ENCODE peak calls at places on chromosomes 1 and 21, in seven cellular contexts. One of them, this sample, is unnamed.

GRCh38 chr1:109255097-109255651 is 5.8 kb downstream of the CELSR2 start:
- DNase-seq in CD8-positive, alpha-beta T cell: no peak
- DNase-seq in thoracic aorta: no peak
- DNase-seq in colonic mucosa: no peak
- DNase-seq in lung: no peak
- DNase-seq in body of pancreas: no peak
- DNase-seq in trophoblast cell: no peak
- DNase-seq in this sample: no peak

GRCh38 chr1:164735315-164736052 is 176.5 kb downstream of the PBX1 start:
- DNase-seq in thoracic aorta: no peak
- DNase-seq in trophoblast cell: no peak
- DNase-seq in body of pancreas: no peak
- DNase-seq in lung: no peak
- DNase-seq in colonic mucosa: no peak
- DNase-seq in CD8-positive, alpha-beta T cell: no peak
- DNase-seq in this sample: peak; percentile 52

GRCh38 chr1:110605901-110606783 is at the start of gene KCNA2:
- DNase-seq in lung: no peak
- DNase-seq in thoracic aorta: no peak
- DNase-seq in CD8-positive, alpha-beta T cell: no peak
- DNase-seq in colonic mucosa: no peak
- DNase-seq in body of pancreas: peak; percentile 72
- DNase-seq in trophoblast cell: no peak
- DNase-seq in this sample: no peak

GRCh38 chr1:15038232-15039016 is 115.1 kb upstream of the TMEM51 start:
- DNase-seq in trophoblast cell: no peak
- DNase-seq in thoracic aorta: no peak
- DNase-seq in lung: no peak
- DNase-seq in colonic mucosa: no peak
- DNase-seq in body of pancreas: no peak
- DNase-seq in CD8-positive, alpha-beta T cell: no peak
- DNase-seq in this sample: no peak

GRCh38 chr1:17525996-17526686 is 13.4 kb upstream of the ARHGEF10L start:
- DNase-seq in lung: no peak
- DNase-seq in body of pancreas: no peak
- DNase-seq in thoracic aorta: no peak
- DNase-seq in trophoblast cell: no peak
- DNase-seq in colonic mucosa: no peak
- DNase-seq in CD8-positive, alpha-beta T cell: no peak
- DNase-seq in this sample: no peak

GRCh38 chr1:151596166-151596933 is 15.5 kb upstream of the SNX27 start:
- DNase-seq in colonic mucosa: no peak
- DNase-seq in thoracic aorta: no peak
- DNase-seq in body of pancreas: peak; percentile 67
- DNase-seq in trophoblast cell: peak; percentile 71
- DNase-seq in lung: no peak
- DNase-seq in CD8-positive, alpha-beta T cell: no peak
- DNase-seq in this sample: peak; percentile 66

GRCh38 chr1:156748670-156749428 is 2.6 kb downstream of the HDGF start:
- DNase-seq in body of pancreas: peak; percentile 60
- DNase-seq in trophoblast cell: peak; percentile 56
- DNase-seq in lung: peak; percentile 76
- DNase-seq in CD8-positive, alpha-beta T cell: no peak
- DNase-seq in thoracic aorta: no peak
- DNase-seq in colonic mucosa: peak; percentile 81
- DNase-seq in this sample: peak; percentile 81

GRCh38 chr21:35232545-35233176 is 183.6 kb upstream of the RUNX1 start:
- DNase-seq in thoracic aorta: no peak
- DNase-seq in trophoblast cell: peak; percentile 88
- DNase-seq in colonic mucosa: no peak
- DNase-seq in CD8-positive, alpha-beta T cell: no peak
- DNase-seq in lung: no peak
- DNase-seq in body of pancreas: peak; percentile 17
- DNase-seq in this sample: no peak

GRCh38 chr21:31798842-31799691 is 67.1 kb upstream of the SCAF4 start:
- DNase-seq in CD8-positive, alpha-beta T cell: no peak
- DNase-seq in trophoblast cell: peak; percentile 67
- DNase-seq in thoracic aorta: no peak
- DNase-seq in colonic mucosa: no peak
- DNase-seq in body of pancreas: no peak
- DNase-seq in lung: peak; percentile 31
- DNase-seq in this sample: peak; percentile 70

GRCh38 chr1:70754711-70755110 is 292.9 kb downstream of the PTGER3 start:
- DNase-seq in lung: no peak
- DNase-seq in body of pancreas: no peak
- DNase-seq in CD8-positive, alpha-beta T cell: no peak
- DNase-seq in trophoblast cell: no peak
- DNase-seq in thoracic aorta: no peak
- DNase-seq in colonic mucosa: no peak
- DNase-seq in this sample: no peak

GRCh38 chr1:205240118-205240517 is 12.4 kb downstream of the TMCC2 start:
- DNase-seq in CD8-positive, alpha-beta T cell: no peak
- DNase-seq in lung: no peak
- DNase-seq in body of pancreas: no peak
- DNase-seq in colonic mucosa: no peak
- DNase-seq in trophoblast cell: no peak
- DNase-seq in thoracic aorta: no peak
- DNase-seq in this sample: no peak

GRCh38 chr1:229093546-229094336 is 177.2 kb upstream of the RAB4A start:
- DNase-seq in body of pancreas: peak; percentile 88
- DNase-seq in trophoblast cell: peak; percentile 93
- DNase-seq in thoracic aorta: no peak
- DNase-seq in colonic mucosa: peak; percentile 83
- DNase-seq in CD8-positive, alpha-beta T cell: no peak
- DNase-seq in lung: peak; percentile 77
- DNase-seq in this sample: peak; percentile 61

GRCh38 chr1:169060010-169060722 is 46.3 kb upstream of the ATP1B1 start:
- DNase-seq in CD8-positive, alpha-beta T cell: no peak
- DNase-seq in thoracic aorta: no peak
- DNase-seq in colonic mucosa: peak; percentile 84
- DNase-seq in lung: no peak
- DNase-seq in body of pancreas: no peak
- DNase-seq in trophoblast cell: no peak
- DNase-seq in this sample: peak; percentile 73

GRCh38 chr1:219292341-219292740 is 118.7 kb downstream of the LYPLAL1 start:
- DNase-seq in colonic mucosa: no peak
- DNase-seq in trophoblast cell: no peak
- DNase-seq in body of pancreas: no peak
- DNase-seq in CD8-positive, alpha-beta T cell: no peak
- DNase-seq in lung: no peak
- DNase-seq in thoracic aorta: no peak
- DNase-seq in this sample: no peak

GRCh38 chr21:28142692-28143091 is 850.0 kb downstream of the LTN1 start:
- DNase-seq in body of pancreas: no peak
- DNase-seq in thoracic aorta: no peak
- DNase-seq in colonic mucosa: no peak
- DNase-seq in lung: no peak
- DNase-seq in CD8-positive, alpha-beta T cell: no peak
- DNase-seq in trophoblast cell: no peak
- DNase-seq in this sample: peak; percentile 36

GRCh38 chr1:166730299-166730888 is 108.9 kb upstream of the POGK start:
- DNase-seq in colonic mucosa: no peak
- DNase-seq in thoracic aorta: no peak
- DNase-seq in trophoblast cell: no peak
- DNase-seq in body of pancreas: no peak
- DNase-seq in lung: no peak
- DNase-seq in CD8-positive, alpha-beta T cell: no peak
- DNase-seq in this sample: peak; percentile 10

GRCh38 chr1:9787702-9788101 is 36.1 kb downstream of the CLSTN1 start:
- DNase-seq in body of pancreas: no peak
- DNase-seq in colonic mucosa: no peak
- DNase-seq in lung: no peak
- DNase-seq in trophoblast cell: no peak
- DNase-seq in CD8-positive, alpha-beta T cell: peak; percentile 45
- DNase-seq in thoracic aorta: no peak
- DNase-seq in this sample: no peak
- H3K4me1 ChIP-seq in body of pancreas: peaks cover 8% of the 10 kb centered on the region
- H3K4me1 ChIP-seq in colonic mucosa: no peaks in the 10 kb centered on the region
- H3K4me1 ChIP-seq in lung: no peaks in the 10 kb centered on the region
- H3K4me1 ChIP-seq in trophoblast cell: peaks cover 4% of the 10 kb centered on the region
- H3K4me1 ChIP-seq in CD8-positive, alpha-beta T cell: peaks cover 20% of the 10 kb centered on the region
- H3K4me1 ChIP-seq in thoracic aorta: no peaks in the 10 kb centered on the region
- H3K4me1 ChIP-seq in this sample: peaks cover 10% of the 10 kb centered on the region

GRCh38 chr1:153532769-153533599 is 2.8 kb downstream of the S100A6 start:
- DNase-seq in body of pancreas: peak; percentile 76
- DNase-seq in lung: peak; percentile 92
- DNase-seq in thoracic aorta: peak; percentile 60
- DNase-seq in colonic mucosa: peak; percentile 95
- DNase-seq in trophoblast cell: no peak
- DNase-seq in CD8-positive, alpha-beta T cell: peak; percentile 78
- DNase-seq in this sample: no peak

GRCh38 chr1:153532161-153532560 is 3.6 kb downstream of the S100A6 start:
- DNase-seq in body of pancreas: no peak
- DNase-seq in CD8-positive, alpha-beta T cell: peak; percentile 57
- DNase-seq in lung: no peak
- DNase-seq in thoracic aorta: no peak
- DNase-seq in colonic mucosa: no peak
- DNase-seq in trophoblast cell: no peak
- DNase-seq in this sample: no peak

GRCh38 chr1:153534226-153534932 is 1.4 kb downstream of the S100A6 start:
- DNase-seq in thoracic aorta: no peak
- DNase-seq in lung: no peak
- DNase-seq in colonic mucosa: no peak
- DNase-seq in trophoblast cell: no peak
- DNase-seq in CD8-positive, alpha-beta T cell: no peak
- DNase-seq in body of pancreas: no peak
- DNase-seq in this sample: no peak

GRCh38 chr1:153534933-153535663 is 693 bp downstream of the S100A6 start:
- DNase-seq in trophoblast cell: no peak
- DNase-seq in colonic mucosa: peak; percentile 82
- DNase-seq in thoracic aorta: peak; percentile 48
- DNase-seq in CD8-positive, alpha-beta T cell: peak; percentile 49
- DNase-seq in body of pancreas: peak; percentile 47
- DNase-seq in lung: peak; percentile 77
- DNase-seq in this sample: peak; percentile 35

GRCh38 chr1:153533689-153534201 is 2.0 kb downstream of the S100A6 start:
- DNase-seq in colonic mucosa: peak; percentile 68
- DNase-seq in CD8-positive, alpha-beta T cell: no peak
- DNase-seq in thoracic aorta: peak; percentile 51
- DNase-seq in lung: peak; percentile 65
- DNase-seq in body of pancreas: no peak
- DNase-seq in trophoblast cell: no peak
- DNase-seq in this sample: peak; percentile 92
- H3K4me1 ChIP-seq in colonic mucosa: peaks cover 15% of the 10 kb centered on the region
- H3K4me1 ChIP-seq in CD8-positive, alpha-beta T cell: peaks cover 56% of the 10 kb centered on the region
- H3K4me1 ChIP-seq in thoracic aorta: no peaks in the 10 kb centered on the region
- H3K4me1 ChIP-seq in lung: no peaks in the 10 kb centered on the region
- H3K4me1 ChIP-seq in body of pancreas: peaks cover 43% of the 10 kb centered on the region
- H3K4me1 ChIP-seq in trophoblast cell: peaks cover 35% of the 10 kb centered on the region
- H3K4me1 ChIP-seq in this sample: peaks cover 27% of the 10 kb centered on the region

GRCh38 chr1:184890539-184890973 is 83.8 kb downstream of the NIBAN1 start:
- DNase-seq in colonic mucosa: no peak
- DNase-seq in thoracic aorta: peak; percentile 36
- DNase-seq in body of pancreas: peak; percentile 60
- DNase-seq in lung: no peak
- DNase-seq in trophoblast cell: peak; percentile 41
- DNase-seq in CD8-positive, alpha-beta T cell: peak; percentile 45
- DNase-seq in this sample: no peak

GRCh38 chr1:184891440-184891839 is 82.9 kb downstream of the NIBAN1 start:
- DNase-seq in colonic mucosa: no peak
- DNase-seq in trophoblast cell: no peak
- DNase-seq in lung: no peak
- DNase-seq in CD8-positive, alpha-beta T cell: no peak
- DNase-seq in body of pancreas: no peak
- DNase-seq in thoracic aorta: no peak
- DNase-seq in this sample: no peak

GRCh38 chr1:184889902-184890301 is 84.4 kb downstream of the NIBAN1 start:
- DNase-seq in thoracic aorta: no peak
- DNase-seq in colonic mucosa: no peak
- DNase-seq in trophoblast cell: no peak
- DNase-seq in body of pancreas: no peak
- DNase-seq in lung: no peak
- DNase-seq in CD8-positive, alpha-beta T cell: no peak
- DNase-seq in this sample: no peak

GRCh38 chr1:184888505-184888904 is 85.8 kb downstream of the NIBAN1 start:
- DNase-seq in thoracic aorta: no peak
- DNase-seq in trophoblast cell: no peak
- DNase-seq in lung: no peak
- DNase-seq in CD8-positive, alpha-beta T cell: no peak
- DNase-seq in colonic mucosa: no peak
- DNase-seq in body of pancreas: no peak
- DNase-seq in this sample: peak; percentile 59

DNA sequence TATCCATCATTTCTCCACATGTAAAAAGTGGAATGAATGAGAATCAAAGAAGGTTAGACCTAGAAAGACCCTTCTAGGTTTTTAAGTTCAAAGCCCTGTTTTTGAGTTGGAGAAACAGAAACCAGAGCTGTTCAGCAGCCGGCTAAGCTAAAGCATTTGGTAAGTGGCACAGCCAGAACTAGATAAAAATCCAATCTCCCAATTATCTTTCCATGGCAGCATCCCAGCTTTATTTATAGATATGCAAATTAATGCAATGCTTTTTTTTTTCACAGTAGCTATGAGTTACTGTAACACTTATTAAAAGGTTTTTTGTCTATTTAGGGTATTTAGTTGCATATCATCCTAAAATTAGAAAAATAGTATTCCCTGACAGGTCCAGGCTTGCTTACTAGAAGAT is 85.1 kb downstream of the NIBAN1 start:
- DNase-seq in lung: no peak
- DNase-seq in colonic mucosa: no peak
- DNase-seq in thoracic aorta: no peak
- DNase-seq in body of pancreas: no peak
- DNase-seq in CD8-positive, alpha-beta T cell: no peak
- DNase-seq in trophoblast cell: no peak
- DNase-seq in this sample: no peak
- H3K4me1 ChIP-seq in lung: peaks cover 25% of the 10 kb centered on the region
- H3K4me1 ChIP-seq in colonic mucosa: no peaks in the 10 kb centered on the region
- H3K4me1 ChIP-seq in thoracic aorta: peaks cover 47% of the 10 kb centered on the region
- H3K4me1 ChIP-seq in body of pancreas: peaks cover 43% of the 10 kb centered on the region
- H3K4me1 ChIP-seq in CD8-positive, alpha-beta T cell: no peaks in the 10 kb centered on the region
- H3K4me1 ChIP-seq in trophoblast cell: peaks cover 2% of the 10 kb centered on the region
- H3K4me1 ChIP-seq in this sample: peaks cover 36% of the 10 kb centered on the region

DNA sequence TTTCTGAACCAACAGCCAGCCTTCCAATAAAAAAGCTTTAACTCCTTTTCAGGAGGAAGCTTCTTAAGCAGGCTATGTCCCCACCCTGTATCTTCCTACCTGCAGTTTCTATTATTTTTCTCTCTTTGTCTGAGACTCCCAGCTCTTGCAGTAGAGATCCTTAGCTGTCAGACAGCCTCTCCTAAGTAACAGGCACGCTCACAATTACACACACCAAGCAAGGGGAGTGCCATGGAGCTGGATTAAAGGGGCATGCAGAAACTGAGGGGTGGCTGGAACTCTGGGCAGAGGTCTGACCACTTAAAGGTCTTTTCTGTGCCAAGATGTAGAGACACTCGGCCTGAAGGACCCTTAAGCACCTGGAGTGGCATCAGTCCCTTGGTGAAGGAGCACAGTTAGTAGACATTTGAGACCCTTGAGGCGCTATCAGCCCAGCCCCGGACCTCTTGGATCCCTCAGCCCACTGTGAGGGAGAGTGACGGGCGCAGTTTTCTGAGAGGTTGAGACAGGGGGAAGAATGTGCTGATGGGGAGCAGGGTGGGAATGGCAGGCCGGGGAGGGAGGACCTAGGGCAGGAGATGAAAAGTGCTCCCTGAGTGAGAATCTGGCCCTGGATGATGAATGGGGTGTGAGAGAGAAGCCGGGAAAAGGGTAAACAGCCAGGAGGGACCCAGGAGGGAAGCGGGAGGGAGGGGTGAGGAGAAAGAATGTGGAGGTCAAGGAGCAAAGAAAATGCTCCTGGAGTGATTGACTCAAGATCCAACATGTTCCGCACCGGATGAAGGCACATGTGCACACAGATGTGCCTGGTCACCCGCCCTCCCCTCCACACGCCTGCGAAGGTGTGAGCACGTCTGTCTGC is 13.3 kb downstream of the PLXNA2 start:
- DNase-seq in thoracic aorta: no peak
- DNase-seq in lung: peak; percentile 79
- DNase-seq in CD8-positive, alpha-beta T cell: no peak
- DNase-seq in body of pancreas: no peak
- DNase-seq in trophoblast cell: no peak
- DNase-seq in colonic mucosa: no peak
- DNase-seq in this sample: no peak
- H3K4me1 ChIP-seq in thoracic aorta: peaks cover 52% of the 10 kb centered on the region
- H3K4me1 ChIP-seq in lung: peaks cover 15% of the 10 kb centered on the region
- H3K4me1 ChIP-seq in CD8-positive, alpha-beta T cell: peaks cover 5% of the 10 kb centered on the region
- H3K4me1 ChIP-seq in body of pancreas: peaks cover 98% of the 10 kb centered on the region
- H3K4me1 ChIP-seq in trophoblast cell: peaks cover 64% of the 10 kb centered on the region
- H3K4me1 ChIP-seq in colonic mucosa: peaks cover 17% of the 10 kb centered on the region
- H3K4me1 ChIP-seq in this sample: peaks cover 28% of the 10 kb centered on the region

This sample was measured in foreskin keratinocyte.